ENCODE peak calls at places on chromosomes 12 and 14, in five cellular contexts. One of them, this sample, is unnamed.

GRCh38 chr12:129607756-129608155 is 296.1 kb downstream of the TMEM132D start:
- DNase-seq in BJ: no peak
- DNase-seq in activated CD8-positive, alpha-beta memory T cell treated with anti-CD3 and anti-CD28 coated beads, Interleukin-2, amount 50 U/mL, for 48 hours: no peak
- DNase-seq in left ventricle myocardium superior: no peak
- DNase-seq in psoas muscle: no peak
- DNase-seq in this sample: no peak

GRCh38 chr12:590206-590750 is 73.0 kb downstream of the NINJ2 start:
- DNase-seq in BJ: no peak
- DNase-seq in activated CD8-positive, alpha-beta memory T cell treated with anti-CD3 and anti-CD28 coated beads, Interleukin-2, amount 50 U/mL, for 48 hours: no peak
- DNase-seq in left ventricle myocardium superior: no peak
- DNase-seq in psoas muscle: no peak
- DNase-seq in this sample: no peak

GRCh38 chr14:100104523-100105300 is 39.5 kb downstream of the EVL start:
- DNase-seq in BJ: peak; percentile 88
- DNase-seq in activated CD8-positive, alpha-beta memory T cell treated with anti-CD3 and anti-CD28 coated beads, Interleukin-2, amount 50 U/mL, for 48 hours: no peak
- DNase-seq in left ventricle myocardium superior: no peak
- DNase-seq in psoas muscle: no peak
- DNase-seq in this sample: peak; percentile 44

GRCh38 chr12:117972341-117972740 is 3.6 kb upstream of the KSR2 start:
- DNase-seq in BJ: no peak
- DNase-seq in activated CD8-positive, alpha-beta memory T cell treated with anti-CD3 and anti-CD28 coated beads, Interleukin-2, amount 50 U/mL, for 48 hours: no peak
- DNase-seq in left ventricle myocardium superior: no peak
- DNase-seq in psoas muscle: no peak
- DNase-seq in this sample: no peak

GRCh38 chr14:92737206-92737605 is 11.2 kb downstream of the LGMN start:
- DNase-seq in BJ: no peak
- DNase-seq in activated CD8-positive, alpha-beta memory T cell treated with anti-CD3 and anti-CD28 coated beads, Interleukin-2, amount 50 U/mL, for 48 hours: no peak
- DNase-seq in left ventricle myocardium superior: no peak
- DNase-seq in psoas muscle: no peak
- DNase-seq in this sample: no peak

GRCh38 chr14:88289214-88289613 is 33.9 kb downstream of the KCNK10 start:
- DNase-seq in BJ: no peak
- DNase-seq in activated CD8-positive, alpha-beta memory T cell treated with anti-CD3 and anti-CD28 coated beads, Interleukin-2, amount 50 U/mL, for 48 hours: no peak
- DNase-seq in left ventricle myocardium superior: no peak
- DNase-seq in psoas muscle: no peak
- DNase-seq in this sample: no peak

GRCh38 chr12:112233242-112233641 is 107.9 kb downstream of the TRAFD1 start:
- DNase-seq in BJ: no peak
- DNase-seq in activated CD8-positive, alpha-beta memory T cell treated with anti-CD3 and anti-CD28 coated beads, Interleukin-2, amount 50 U/mL, for 48 hours: no peak
- DNase-seq in left ventricle myocardium superior: no peak
- DNase-seq in psoas muscle: no peak
- DNase-seq in this sample: no peak

GRCh38 chr14:72780771-72781170 is 113.1 kb downstream of the DPF3 start:
- DNase-seq in BJ: peak; percentile 61
- DNase-seq in activated CD8-positive, alpha-beta memory T cell treated with anti-CD3 and anti-CD28 coated beads, Interleukin-2, amount 50 U/mL, for 48 hours: no peak
- DNase-seq in left ventricle myocardium superior: no peak
- DNase-seq in psoas muscle: no peak
- DNase-seq in this sample: no peak

GRCh38 chr12:54428050-54429013 is 9.3 kb upstream of the ITGA5 start:
- DNase-seq in BJ: no peak
- DNase-seq in activated CD8-positive, alpha-beta memory T cell treated with anti-CD3 and anti-CD28 coated beads, Interleukin-2, amount 50 U/mL, for 48 hours: no peak
- DNase-seq in left ventricle myocardium superior: no peak
- DNase-seq in psoas muscle: no peak
- DNase-seq in this sample: no peak

GRCh38 chr12:110224379-110225304 is 56.4 kb upstream of the ATP2A2 start:
- DNase-seq in BJ: peak; percentile 74
- DNase-seq in activated CD8-positive, alpha-beta memory T cell treated with anti-CD3 and anti-CD28 coated beads, Interleukin-2, amount 50 U/mL, for 48 hours: no peak
- DNase-seq in left ventricle myocardium superior: no peak
- DNase-seq in psoas muscle: no peak
- DNase-seq in this sample: no peak

GRCh38 chr14:104135121-104135903 is 3.1 kb upstream of the KIF26A start:
- DNase-seq in BJ: no peak
- DNase-seq in activated CD8-positive, alpha-beta memory T cell treated with anti-CD3 and anti-CD28 coated beads, Interleukin-2, amount 50 U/mL, for 48 hours: no peak
- DNase-seq in left ventricle myocardium superior: peak; percentile 34
- DNase-seq in psoas muscle: peak; percentile 57
- DNase-seq in this sample: peak; percentile 44

GRCh38 chr14:30999038-30999773 is 26.2 kb upstream of the AP4S1 start:
- DNase-seq in BJ: no peak
- DNase-seq in activated CD8-positive, alpha-beta memory T cell treated with anti-CD3 and anti-CD28 coated beads, Interleukin-2, amount 50 U/mL, for 48 hours: no peak
- DNase-seq in left ventricle myocardium superior: no peak
- DNase-seq in psoas muscle: no peak
- DNase-seq in this sample: no peak

GRCh38 chr12:48119834-48120195 is 651 bp downstream of the PFKM start:
- DNase-seq in BJ: no peak
- DNase-seq in activated CD8-positive, alpha-beta memory T cell treated with anti-CD3 and anti-CD28 coated beads, Interleukin-2, amount 50 U/mL, for 48 hours: no peak
- DNase-seq in left ventricle myocardium superior: no peak
- DNase-seq in psoas muscle: no peak
- DNase-seq in this sample: no peak

GRCh38 chr12:32155911-32156585 is 49.4 kb downstream of the BICD1 start:
- DNase-seq in BJ: no peak
- DNase-seq in activated CD8-positive, alpha-beta memory T cell treated with anti-CD3 and anti-CD28 coated beads, Interleukin-2, amount 50 U/mL, for 48 hours: no peak
- DNase-seq in left ventricle myocardium superior: no peak
- DNase-seq in psoas muscle: no peak
- DNase-seq in this sample: no peak

GRCh38 chr14:89465894-89466293 is 48.9 kb upstream of the FOXN3 start:
- DNase-seq in BJ: no peak
- DNase-seq in activated CD8-positive, alpha-beta memory T cell treated with anti-CD3 and anti-CD28 coated beads, Interleukin-2, amount 50 U/mL, for 48 hours: no peak
- DNase-seq in left ventricle myocardium superior: no peak
- DNase-seq in psoas muscle: no peak
- DNase-seq in this sample: no peak

GRCh38 chr14:22987291-22987690 is 4.9 kb upstream of the AJUBA start:
- DNase-seq in BJ: no peak
- DNase-seq in activated CD8-positive, alpha-beta memory T cell treated with anti-CD3 and anti-CD28 coated beads, Interleukin-2, amount 50 U/mL, for 48 hours: no peak
- DNase-seq in left ventricle myocardium superior: no peak
- DNase-seq in psoas muscle: no peak
- DNase-seq in this sample: no peak

GRCh38 chr12:21696603-21697002 is 39.0 kb upstream of the LDHB start:
- DNase-seq in BJ: no peak
- DNase-seq in activated CD8-positive, alpha-beta memory T cell treated with anti-CD3 and anti-CD28 coated beads, Interleukin-2, amount 50 U/mL, for 48 hours: no peak
- DNase-seq in left ventricle myocardium superior: no peak
- DNase-seq in psoas muscle: no peak
- DNase-seq in this sample: no peak

GRCh38 chr12:15227004-15227679 is 5.9 kb upstream of the RERG start:
- DNase-seq in BJ: no peak
- DNase-seq in activated CD8-positive, alpha-beta memory T cell treated with anti-CD3 and anti-CD28 coated beads, Interleukin-2, amount 50 U/mL, for 48 hours: no peak
- DNase-seq in left ventricle myocardium superior: peak; percentile 65
- DNase-seq in psoas muscle: peak; percentile 56
- DNase-seq in this sample: no peak

GRCh38 chr14:24908592-24909236 is 141.2 kb downstream of the STXBP6 start:
- DNase-seq in BJ: no peak
- DNase-seq in activated CD8-positive, alpha-beta memory T cell treated with anti-CD3 and anti-CD28 coated beads, Interleukin-2, amount 50 U/mL, for 48 hours: no peak
- DNase-seq in left ventricle myocardium superior: no peak
- DNase-seq in psoas muscle: no peak
- DNase-seq in this sample: no peak

GRCh38 chr14:104096751-104097700 is 11.5 kb downstream of the ASPG start:
- DNase-seq in BJ: no peak
- DNase-seq in activated CD8-positive, alpha-beta memory T cell treated with anti-CD3 and anti-CD28 coated beads, Interleukin-2, amount 50 U/mL, for 48 hours: no peak
- DNase-seq in left ventricle myocardium superior: peak; percentile 11
- DNase-seq in psoas muscle: peak; percentile 42
- DNase-seq in this sample: peak; percentile 43

GRCh38 chr14:38210168-38210567 is 2.5 kb downstream of the SSTR1 start:
- DNase-seq in BJ: no peak
- DNase-seq in activated CD8-positive, alpha-beta memory T cell treated with anti-CD3 and anti-CD28 coated beads, Interleukin-2, amount 50 U/mL, for 48 hours: no peak
- DNase-seq in left ventricle myocardium superior: peak; percentile 24
- DNase-seq in psoas muscle: peak; percentile 50
- DNase-seq in this sample: no peak

This sample was measured in Peyer's patch.